ENCODE peak calls at places on chromosome 7, in six cellular contexts. U, K, D, J, O and C are unnamed samples.

GRCh38 chr7:80134536-80135305 is at the start of gene GNAI1:
- DNase-seq in D (peak; percentile 75), K (peak; percentile 60), U (peak; percentile 46), J (peak; percentile 83), O (peak; percentile 85), C (peak; percentile 88)

GRCh38 chr7:94700926-94701554 is 45.1 kb upstream of the SGCE start:
- DNase-seq in D (no peak), K (no peak), U (no peak), O (peak; percentile 25), J (no peak), C (peak; percentile 45)

GRCh38 chr7:108660465-108660864 is 90.8 kb downstream of the DNAJB9 start:
- DNase-seq in J (no peak), K (no peak), O (peak; percentile 18), D (no peak), U (no peak), C (peak; percentile 50)

GRCh38 chr7:106126170-106126938 is 14.2 kb upstream of the SYPL1 start:
- DNase-seq in D (no peak), J (no peak), U (peak; percentile 22), K (no peak), O (peak; percentile 75), C (no peak)

GRCh38 chr7:171364-171904 is 20.9 kb upstream of the FAM20C start:
- DNase-seq in K (no peak), D (no peak), J (no peak), U (no peak), O (no peak), C (no peak)

GRCh38 chr7:5702876-5703571 is 78.4 kb downstream of the RNF216 start:
- DNase-seq in K (peak; percentile 96), O (peak; percentile 35), U (peak; percentile 97), J (no peak), D (no peak), C (no peak)

GRCh38 chr7:115728518-115728917 is 302.0 kb downstream of the TFEC start:
- DNase-seq in U (no peak), K (no peak), O (no peak), J (no peak), D (no peak), C (no peak)

GRCh38 chr7:99032928-99033327 is 111.0 kb downstream of the SMURF1 start:
- DNase-seq in U (no peak), D (no peak), O (no peak), K (no peak), J (no peak), C (no peak)